ENCODE peak calls at places on chromosome 10, in ten cellular contexts. C, K, T, N, F, I, J, A, Y and U are unnamed samples.

GRCh38 chr10:70602665-70603438 is at the start of gene PRF1:
- DNase-seq in F (peak; percentile 49), I (no peak), Y (no peak), N (peak; percentile 58), C (no peak), J (no peak), K (peak; percentile 62), T (peak; percentile 78), A (peak; percentile 48), U (no peak)

GRCh38 chr10:49280001-49280408 is 19.0 kb upstream of the C10orf71 start:
- DNase-seq in T (no peak), C (peak; percentile 2), Y (no peak), F (no peak), K (no peak), A (no peak), J (no peak), I (no peak), N (no peak), U (no peak)

GRCh38 chr10:129764011-129764900 is 199.8 kb downstream of the EBF3 start:
- DNase-seq in J (no peak), T (no peak), K (no peak), A (no peak), Y (no peak), I (no peak), N (no peak), F (no peak), C (no peak), U (no peak)

GRCh38 chr10:76192694-76193304 is 761.4 kb downstream of the LRMDA start:
- DNase-seq in Y (no peak), C (no peak), I (no peak), T (no peak), N (no peak), K (no peak), A (no peak), J (no peak), F (no peak), U (no peak)

GRCh38 chr10:4812041-4812440 is 14.0 kb upstream of the AKR1E2 start:
- DNase-seq in I (no peak), F (no peak), N (no peak), C (no peak), K (no peak), A (no peak), Y (peak; percentile 36), J (no peak), T (no peak), U (no peak)

GRCh38 chr10:78875932-78876331 is 192.8 kb upstream of the ZMIZ1 start:
- DNase-seq in I (no peak), J (no peak), A (no peak), T (no peak), F (no peak), Y (no peak), C (no peak), N (no peak), K (no peak), U (no peak)

GRCh38 chr10:79178614-79179403 is 110.0 kb downstream of the ZMIZ1 start:
- DNase-seq in J (no peak), F (no peak), Y (peak; percentile 99), K (no peak), T (no peak), A (no peak), C (peak; percentile 47), I (no peak), N (no peak), U (no peak)

GRCh38 chr10:17847586-17848296 is 38.6 kb downstream of the MRC1 start:
- DNase-seq in T (no peak), I (no peak), A (no peak), N (no peak), C (no peak), K (no peak), J (peak; percentile 5), F (no peak), Y (peak; percentile 62), U (no peak)

GRCh38 chr10:31650010-31650409 is 278.6 kb downstream of the ARHGAP12 start:
- DNase-seq in T (no peak), C (peak; percentile 69), K (no peak), N (no peak), A (no peak), F (no peak), J (peak; percentile 12), I (no peak), Y (no peak), U (no peak)

GRCh38 chr10:45624724-45625123 is 47.8 kb downstream of the ZFAND4 start:
- DNase-seq in K (no peak), J (no peak), C (no peak), I (no peak), Y (no peak), F (no peak), T (no peak), A (no peak), N (no peak), U (no peak)

GRCh38 chr10:92177546-92177945 is 113.3 kb downstream of the CPEB3 start:
- DNase-seq in J (peak; percentile 22), K (no peak), I (no peak), N (no peak), A (no peak), Y (no peak), T (no peak), C (no peak), F (no peak), U (no peak)